ENCODE peak calls at places on chromosomes 5 and 9, in five cellular contexts. G is NB4, B is A549, E is SK-N-SH, J is endothelial cell of umbilical vein. V is an unnamed sample.

GRCh38 chr9:69223605-69224004 is 49.5 kb downstream of the TJP2 start:
- DNase-seq in G (peak), B (peak), E (peak), J (peak), V (peak)

GRCh38 chr9:36319806-36320205 is 61.6 kb upstream of the GNE start:
- DNase-seq in G (no peak), B (peak), E (no peak), J (no peak), V (no peak)

GRCh38 chr9:16873131-16873787 is 2.8 kb upstream of the BNC2 start:
- DNase-seq in G (no peak), B (no peak), E (no peak), J (no peak), V (no peak)

GRCh38 chr9:137711678-137712105 is 92.9 kb downstream of the EHMT1 start:
- DNase-seq in G (no peak), B (no peak), E (no peak), J (no peak), V (no peak)

GRCh38 chr9:107447081-107447480 is 42.5 kb downstream of the KLF4 start:
- DNase-seq in G (no peak), B (no peak), E (no peak), J (no peak), V (no peak)

GRCh38 chr5:92599217-92599810 is 981.7 kb downstream of the NR2F1-AS1 start:
- DNase-seq in G (peak), B (no peak), E (no peak), J (no peak), V (no peak)

GRCh38 chr5:95153581-95153980 is 131.3 kb downstream of the MCTP1 start:
- DNase-seq in G (no peak), B (no peak), E (no peak), J (peak), V (no peak)

GRCh38 chr9:133113928-133114351 is 7.1 kb downstream of the RALGDS start:
- DNase-seq in G (no peak), B (no peak), E (peak), J (no peak), V (no peak)

GRCh38 chr9:134066546-134066922 is 1.3 kb downstream of the BRD3 start:
- DNase-seq in G (peak), B (peak), E (peak), J (peak), V (no peak)

GRCh38 chr9:132978451-132979087 is at the start of gene GFI1B:
- DNase-seq in G (peak), B (no peak), E (peak), J (no peak), V (no peak)

DNA sequence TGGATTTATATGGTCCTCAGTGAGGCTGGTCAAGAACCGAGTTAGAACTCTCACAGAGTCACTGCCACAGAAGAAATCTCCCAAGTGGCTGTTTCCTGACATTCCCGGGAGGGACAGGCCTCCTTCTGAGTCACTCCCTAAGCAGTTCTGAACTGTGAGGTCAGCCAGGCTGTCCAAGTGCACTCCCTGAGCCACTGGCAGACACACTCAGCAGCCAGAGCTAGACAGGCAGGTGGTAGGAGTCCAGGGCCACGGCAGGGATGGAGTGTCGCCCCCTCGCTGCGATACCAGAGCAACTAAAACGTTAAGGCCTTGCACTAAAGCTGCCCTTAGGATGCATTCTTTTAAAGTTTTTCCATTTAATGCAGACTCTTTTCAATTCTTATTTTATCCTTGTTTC is 3.4 kb downstream of the IL4 start:
- DNase-seq in G (no peak), B (peak), E (no peak), J (peak), V (peak)
- TF ChIP-seq MAX in G (no peak), B (no peak), E (peak), J (no peak), V (peak)

GRCh38 chr5:88886252-88886651 is 3.3 kb upstream of the MEF2C start:
- DNase-seq in G (no peak), B (no peak), E (no peak), J (peak), V (no peak)
- H3K4me3 ChIP-seq in G (no peak), B (no peak), E (no peak), J (no peak), V (no peak)

GRCh38 chr9:91421987-91422765 is 1.5 kb downstream of the NFIL3 start:
- DNase-seq in G (no peak), B (peak), E (peak), J (peak), V (no peak)
- TF ChIP-seq MAX in G (no peak), B (no peak), E (no peak), J (no peak), V (no peak)

GRCh38 chr5:125199968-125200841 is 453.8 kb upstream of the ZNF608 start:
- DNase-seq in G (no peak), B (no peak), E (peak), J (peak), V (no peak)

GRCh38 chr5:125202353-125202752 is 455.9 kb upstream of the ZNF608 start:
- DNase-seq in G (no peak), B (no peak), E (no peak), J (no peak), V (no peak)

GRCh38 chr5:125203039-125203438 is 456.6 kb upstream of the ZNF608 start:
- DNase-seq in G (no peak), B (no peak), E (no peak), J (no peak), V (no peak)

GRCh38 chr5:125199373-125199772 is 452.9 kb upstream of the ZNF608 start:
- DNase-seq in G (no peak), B (no peak), E (no peak), J (no peak), V (no peak)

GRCh38 chr5:125200842-125201373 is 454.5 kb upstream of the ZNF608 start:
- DNase-seq in G (no peak), B (no peak), E (no peak), J (peak), V (no peak)
- H3K4me3 ChIP-seq in G (no peak), B (peak), E (peak), J (no peak), V (no peak)

V was measured in HCT116.